ENCODE peak calls at places on chromosome 18, in five cellular contexts. F is HepG2, A is GM12878, Y is SK-N-SH, K is K562. I is an unnamed sample.

GRCh38 chr18:24027156-24027555 is 12.6 kb downstream of the TTC39C start:
- DNase-seq in F (no peak), A (no peak), Y (no peak), K (no peak), I (no peak)

GRCh38 chr18:292271-292670 is 24.4 kb upstream of the THOC1 start:
- DNase-seq in F (no peak), A (no peak), Y (no peak), K (no peak), I (no peak)

GRCh38 chr18:2912357-2913299 is 65.8 kb downstream of the EMILIN2 start:
- DNase-seq in F (no peak), A (no peak), Y (no peak), K (no peak), I (no peak)

GRCh38 chr18:55455938-55456337 is 132.1 kb downstream of the TCF4 start:
- DNase-seq in F (no peak), A (no peak), Y (no peak), K (no peak), I (no peak)

GRCh38 chr18:62325806-62326645 is 916 bp downstream of the TNFRSF11A start:
- DNase-seq in F (no peak), A (no peak), Y (peak), K (no peak), I (no peak)

GRCh38 chr18:62614499-62614898 is 91.7 kb downstream of the ZCCHC2 start:
- DNase-seq in F (no peak), A (no peak), Y (no peak), K (no peak), I (no peak)

GRCh38 chr18:10101293-10101701 is 187.5 kb downstream of the VAPA start:
- DNase-seq in F (no peak), A (no peak), Y (no peak), K (no peak), I (no peak)

GRCh38 chr18:63161032-63161727 is 158.4 kb downstream of the BCL2 start:
- DNase-seq in F (no peak), A (peak), Y (no peak), K (no peak), I (no peak)

GRCh38 chr18:11074879-11075278 is 74.5 kb downstream of the PIEZO2 start:
- DNase-seq in F (no peak), A (no peak), Y (no peak), K (no peak), I (no peak)

GRCh38 chr18:23069481-23069880 is 65.8 kb upstream of the CABLES1 start:
- DNase-seq in F (no peak), A (no peak), Y (no peak), K (no peak), I (no peak)

GRCh38 chr18:64271264-64271663 is 122.4 kb upstream of the LINC00305 start:
- DNase-seq in F (no peak), A (no peak), Y (no peak), K (no peak), I (no peak)

GRCh38 chr18:33746261-33746660 is 168.2 kb downstream of the ASXL3 start:
- DNase-seq in F (no peak), A (no peak), Y (no peak), K (no peak), I (no peak)

GRCh38 chr18:43789234-43790000 is 512.1 kb upstream of the SYT4 start:
- DNase-seq in F (no peak), A (no peak), Y (peak), K (no peak), I (no peak)

DNA sequence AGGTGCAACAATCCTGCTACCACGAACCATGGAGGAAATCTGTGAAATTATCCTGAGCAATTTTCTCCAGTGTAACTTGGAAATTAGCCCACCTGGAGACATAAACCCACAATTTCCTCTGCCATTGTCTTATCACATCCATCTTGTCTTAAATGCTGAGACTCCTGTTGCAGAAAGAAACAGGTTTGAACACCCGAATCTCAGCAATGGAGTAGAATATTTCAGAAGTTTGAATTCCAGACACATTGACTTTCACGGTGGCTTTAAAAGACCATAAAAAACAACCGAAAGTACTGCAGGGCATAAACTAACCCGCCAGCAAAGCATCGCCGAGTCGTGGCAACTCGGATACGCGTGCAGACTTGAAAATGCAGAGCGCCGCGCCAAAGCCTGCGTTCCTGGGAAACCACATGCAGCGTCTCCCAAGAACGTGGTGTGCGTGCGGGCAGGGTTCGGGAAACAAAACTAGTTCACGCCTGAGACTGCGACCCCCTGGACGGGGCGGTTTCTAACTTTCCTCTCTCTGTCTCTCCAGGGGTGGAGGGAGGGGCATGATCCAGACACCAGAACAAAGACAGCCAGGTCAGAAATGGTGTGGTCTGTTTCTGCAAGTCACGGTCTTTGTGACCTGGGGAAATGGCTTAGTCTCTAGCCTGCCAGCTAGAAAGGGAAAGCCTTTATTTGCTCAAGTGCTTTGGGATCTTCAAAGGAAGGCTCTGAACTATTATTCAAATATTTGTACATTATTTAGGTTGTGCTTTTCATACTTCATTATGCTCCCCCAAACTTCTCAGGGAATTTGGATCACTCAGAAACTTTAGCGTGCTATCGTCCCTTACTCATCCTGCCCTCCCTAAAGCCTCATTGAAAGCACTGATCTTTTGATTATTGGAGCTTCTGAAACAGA is 26.9 kb upstream of the KCTD1 start:
- DNase-seq in F (peak), A (no peak), Y (peak), K (peak), I (peak)
- TF ChIP-seq FOXM1 in F (no peak), A (no peak), Y (no peak), K (no peak), I (no peak)

DNA sequence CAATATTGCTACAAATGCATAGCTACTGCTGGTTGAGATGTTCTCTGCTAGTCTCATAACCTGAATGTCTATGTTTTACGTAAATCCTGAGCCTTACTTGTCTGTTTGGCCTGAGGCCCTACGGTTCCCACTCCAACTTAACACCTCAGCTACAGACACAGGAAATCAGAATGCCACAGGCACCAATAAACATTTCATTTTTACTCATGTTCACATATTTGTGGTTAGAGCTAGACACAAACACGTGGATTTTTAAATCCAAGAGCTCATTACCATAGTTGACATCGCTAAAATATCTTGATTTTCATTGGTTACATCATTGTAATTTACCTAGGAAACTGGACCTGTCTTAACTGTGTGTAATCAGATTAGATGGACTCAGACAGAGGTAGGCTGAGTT is 263.8 kb upstream of the CDH19 start:
- DNase-seq in F (no peak), A (no peak), Y (no peak), K (no peak), I (no peak)
- TF ChIP-seq FOXM1 in F (no peak), A (no peak), Y (no peak), K (no peak), I (no peak)

GRCh38 chr18:58093311-58093790 is 49.3 kb downstream of the NEDD4L start:
- DNase-seq in F (no peak), A (no peak), Y (no peak), K (no peak), I (no peak)

GRCh38 chr18:58091099-58091611 is 47.1 kb downstream of the NEDD4L start:
- DNase-seq in F (no peak), A (peak), Y (no peak), K (no peak), I (no peak)

GRCh38 chr18:58088723-58089074 is 44.7 kb downstream of the NEDD4L start:
- DNase-seq in F (no peak), A (no peak), Y (no peak), K (no peak), I (no peak)

GRCh38 chr18:58087928-58088722 is 44.1 kb downstream of the NEDD4L start:
- DNase-seq in F (no peak), A (no peak), Y (no peak), K (peak), I (no peak)
- TF ChIP-seq FOXM1 in F (no peak), A (no peak), Y (no peak), K (no peak), I (no peak)

DNA sequence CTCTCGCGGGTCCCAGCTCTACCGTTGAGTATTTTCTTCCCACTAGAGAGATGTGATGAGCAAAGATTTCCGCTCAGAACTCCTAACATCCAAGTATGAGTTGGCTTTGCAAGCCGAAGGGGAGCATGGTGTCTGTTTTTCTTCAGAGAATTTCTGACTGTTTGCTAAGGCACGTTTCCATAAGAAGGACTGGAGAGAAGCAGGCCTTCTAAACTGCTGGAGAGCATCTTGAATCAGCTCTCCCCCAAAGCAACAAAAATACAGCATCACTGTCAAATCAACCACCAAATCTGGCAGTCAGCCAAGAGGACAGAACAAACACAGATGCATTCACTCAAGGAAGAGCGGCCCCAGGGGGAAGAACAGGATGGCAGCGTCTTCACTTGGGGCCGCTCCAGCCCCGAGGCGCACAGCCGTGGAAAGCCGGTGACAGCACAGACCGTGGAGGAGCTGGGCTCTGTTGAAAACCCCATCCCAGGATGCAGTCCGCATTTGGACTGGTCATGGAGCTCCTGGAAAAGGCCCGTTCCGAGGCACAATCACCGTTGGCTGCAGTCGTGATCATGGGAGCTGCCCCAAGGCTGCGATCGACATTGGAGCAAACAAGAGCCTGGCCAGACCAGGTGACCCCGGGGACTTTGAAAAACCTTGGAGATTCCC is 101.4 kb downstream of the NFATC1 start:
- DNase-seq in F (no peak), A (no peak), Y (no peak), K (peak), I (no peak)
- TF ChIP-seq FOXM1 in F (no peak), A (no peak), Y (no peak), K (no peak), I (no peak)

DNA sequence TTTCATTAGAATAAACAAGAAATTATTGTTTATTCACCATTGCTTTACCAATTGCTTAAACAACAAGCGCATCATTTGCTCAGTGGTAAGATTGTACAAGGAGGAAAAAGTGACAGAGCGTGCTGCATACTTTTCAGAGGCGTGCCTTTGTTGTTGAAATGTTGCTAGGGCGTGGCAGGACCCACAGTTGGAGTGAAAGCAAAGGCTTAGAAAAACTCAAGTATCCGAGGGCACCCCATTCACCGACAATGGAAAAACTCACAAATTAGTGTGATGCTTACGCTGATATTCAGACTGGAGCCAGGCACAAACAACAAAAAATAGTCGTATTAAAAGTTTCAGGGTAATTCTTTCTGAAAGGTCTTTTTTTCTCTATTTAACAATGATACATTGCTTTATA is 37.6 kb upstream of the RTTN start:
- DNase-seq in F (no peak), A (no peak), Y (no peak), K (no peak), I (no peak)
- TF ChIP-seq FOXM1 in F (no peak), A (no peak), Y (no peak), K (no peak), I (no peak)

GRCh38 chr18:45167109-45167551 is 448.1 kb upstream of the SLC14A2 start:
- DNase-seq in F (no peak), A (no peak), Y (no peak), K (no peak), I (no peak)

GRCh38 chr18:45166341-45167108 is 448.8 kb upstream of the SLC14A2 start:
- DNase-seq in F (no peak), A (no peak), Y (no peak), K (no peak), I (no peak)

GRCh38 chr18:45167631-45168225 is 447.5 kb upstream of the SLC14A2 start:
- DNase-seq in F (no peak), A (no peak), Y (no peak), K (no peak), I (no peak)

GRCh38 chr18:45169610-45170009 is 445.7 kb upstream of the SLC14A2 start:
- DNase-seq in F (no peak), A (no peak), Y (no peak), K (no peak), I (no peak)

DNA sequence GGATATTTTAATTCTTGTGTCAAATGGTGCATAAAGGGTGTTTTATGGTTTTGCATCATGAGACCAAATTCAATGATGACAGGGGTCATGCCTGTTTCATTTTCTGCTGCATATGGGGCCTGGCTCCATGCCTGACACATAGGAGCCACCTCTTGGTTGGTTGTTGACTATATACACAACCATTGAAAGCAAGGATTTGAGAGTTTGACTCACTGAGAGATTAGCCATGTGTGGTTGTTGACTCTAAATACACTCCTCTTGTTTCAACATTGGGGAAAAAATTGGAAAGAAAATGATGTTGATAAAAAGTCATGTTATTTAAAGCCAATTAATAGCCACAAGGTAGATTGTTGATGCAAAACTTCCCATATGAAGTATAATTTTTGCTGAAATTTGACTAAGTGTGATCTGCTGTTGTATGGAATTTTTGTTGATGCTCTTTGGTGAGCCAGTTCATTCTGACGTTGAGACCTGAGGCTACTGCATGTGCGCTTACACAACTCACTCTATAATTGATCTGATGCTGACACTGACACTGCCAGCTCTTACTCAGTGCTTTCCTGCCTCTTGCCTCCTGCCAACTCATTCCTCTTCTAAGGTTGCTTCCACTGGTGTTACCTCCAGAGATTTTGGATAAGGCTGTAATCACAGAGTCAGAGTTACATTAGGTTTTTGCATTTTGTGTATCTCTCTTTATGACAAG is 446.2 kb upstream of the SLC14A2 start:
- DNase-seq in F (no peak), A (no peak), Y (no peak), K (no peak), I (no peak)
- TF ChIP-seq FOXM1 in F (no peak), A (no peak), Y (no peak), K (no peak), I (no peak)

DNA sequence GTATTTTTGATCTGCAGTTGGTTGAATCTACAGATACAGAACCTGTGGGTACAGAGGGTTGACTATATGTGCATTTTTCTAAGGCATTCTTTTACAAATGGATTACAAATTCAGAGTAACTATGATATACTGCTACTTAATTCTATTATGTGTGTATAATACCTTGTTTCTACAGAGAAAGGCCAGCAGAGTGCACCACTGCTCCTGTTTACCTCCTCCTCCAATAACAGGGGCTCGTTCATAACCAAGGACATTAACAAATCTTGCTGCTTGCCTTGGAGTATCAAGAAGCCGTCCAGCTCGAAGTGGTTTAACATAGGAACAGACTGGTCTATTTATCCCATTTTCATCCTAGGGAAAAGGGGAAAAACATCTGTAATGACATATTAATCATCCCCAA is 16.4 kb downstream of the CEP76 start:
- DNase-seq in F (peak), A (no peak), Y (peak), K (peak), I (peak)
- TF ChIP-seq FOXM1 in F (no peak), A (no peak), Y (no peak), K (no peak), I (no peak)

I was measured in HEK293T.